ENCODE peak calls at places on chromosomes 6 and 20, in five cellular contexts. Q is tibial artery, E is skeletal muscle cell, J is IMR-90, R is D341Med. Y is an unnamed sample.

GRCh38 chr6:145548941-145549652 is 186.2 kb downstream of the EPM2A start:
- DNase-seq in Q (no peak), J (peak; percentile 13), E (no peak), R (no peak), Y (no peak)

GRCh38 chr6:16921399-16922110 is 160.3 kb upstream of the ATXN1 start:
- DNase-seq in J (peak; percentile 97), E (no peak), R (no peak), Q (no peak), Y (no peak)

GRCh38 chr6:138404666-138405337 is 779 bp downstream of the HEBP2 start:
- DNase-seq in J (no peak), Q (no peak), R (peak; percentile 45), E (no peak), Y (no peak)

GRCh38 chr6:3825851-3826581 is 23.2 kb upstream of the FAM50B start:
- DNase-seq in J (peak; percentile 97), Q (peak; percentile 92), E (peak; percentile 98), R (no peak), Y (peak; percentile 92)

GRCh38 chr6:2103644-2104523 is 141.5 kb downstream of the GMDS start:
- DNase-seq in Q (peak; percentile 39), E (no peak), J (peak; percentile 69), R (peak; percentile 52), Y (no peak)

GRCh38 chr6:71287038-71287437 is 1.6 kb upstream of the OGFRL1 start:
- DNase-seq in E (no peak), J (peak; percentile 11), R (no peak), Q (peak; percentile 55), Y (no peak)

GRCh38 chr6:143128346-143129015 is 67.8 kb downstream of the AIG1 start:
- DNase-seq in E (no peak), R (no peak), J (no peak), Q (no peak), Y (no peak)

GRCh38 chr20:7654231-7654630 is 286.0 kb downstream of the HAO1 start:
- DNase-seq in Q (no peak), E (no peak), J (no peak), R (no peak), Y (no peak)

GRCh38 chr6:69719602-69720193 is 77.1 kb downstream of the LMBRD1 start:
- DNase-seq in J (peak; percentile 37), Q (no peak), R (peak; percentile 51), E (no peak), Y (no peak)

GRCh38 chr6:134056046-134056445 is 3.6 kb upstream of the SLC2A12 start:
- DNase-seq in E (no peak), R (no peak), J (no peak), Q (no peak), Y (no peak)

GRCh38 chr6:12595161-12595792 is 121.3 kb upstream of the PHACTR1 start:
- DNase-seq in R (no peak), J (peak; percentile 52), Q (peak; percentile 28), E (no peak), Y (no peak)

GRCh38 chr6:45047573-45047972 is 280.6 kb upstream of the RUNX2 start:
- DNase-seq in E (no peak), J (no peak), R (no peak), Q (no peak), Y (no peak)

GRCh38 chr6:11429577-11429976 is 108.0 kb upstream of the TMEM170B start:
- DNase-seq in E (no peak), Q (no peak), J (no peak), R (no peak), Y (no peak)

GRCh38 chr20:63013207-63013606 is 6.4 kb upstream of the BHLHE23 start:
- DNase-seq in J (no peak), E (no peak), Q (no peak), R (no peak), Y (no peak)

GRCh38 chr20:45944151-45944964 is 9.9 kb downstream of the PCIF1 start:
- DNase-seq in Q (no peak), E (no peak), R (no peak), J (no peak), Y (no peak)

GRCh38 chr20:13430346-13431002 is 208.3 kb downstream of the TASP1 start:
- DNase-seq in E (no peak), J (peak; percentile 29), R (no peak), Q (no peak), Y (no peak)

GRCh38 chr6:157151989-157152388 is 171.3 kb downstream of the TMEM242 start:
- DNase-seq in E (peak; percentile 84), J (peak; percentile 93), R (no peak), Q (no peak), Y (peak; percentile 82)

GRCh38 chr6:163926642-163927041 is 512.1 kb downstream of the QKI start:
- DNase-seq in Q (peak; percentile 53), E (no peak), J (no peak), R (no peak), Y (no peak)

GRCh38 chr6:105642708-105643107 is 239.8 kb upstream of the PREP start:
- DNase-seq in Q (no peak), E (no peak), J (peak; percentile 33), R (no peak), Y (peak; percentile 22)

GRCh38 chr6:34459899-34460593 is 5.8 kb upstream of the PACSIN1 start:
- DNase-seq in R (peak; percentile 72), J (peak; percentile 48), E (no peak), Q (no peak), Y (no peak)

GRCh38 chr20:17273711-17274110 is 46.9 kb downstream of the PCSK2 start:
- DNase-seq in J (no peak), Q (no peak), R (no peak), E (no peak), Y (no peak)

GRCh38 chr6:16148498-16148897 is 19.6 kb downstream of the MYLIP start:
- DNase-seq in E (no peak), J (no peak), Q (no peak), R (no peak), Y (no peak)

GRCh38 chr6:170222498-170223471 is 68.1 kb downstream of the DLL1 start:
- DNase-seq in R (no peak), J (no peak), E (no peak), Q (peak; percentile 2), Y (no peak)

GRCh38 chr6:11098009-11098408 is 4.4 kb downstream of the SMIM13 start:
- DNase-seq in R (no peak), J (no peak), Q (no peak), E (no peak), Y (no peak)

GRCh38 chr6:13194852-13195251 is 133.5 kb downstream of the TBC1D7 start:
- DNase-seq in E (peak; percentile 33), J (peak; percentile 65), Q (peak; percentile 31), R (peak; percentile 64), Y (peak; percentile 15)

GRCh38 chr6:31143148-31143547 is 4.3 kb upstream of the PSORS1C2 start:
- DNase-seq in E (peak; percentile 79), Q (no peak), J (peak; percentile 78), R (no peak), Y (no peak)

GRCh38 chr6:44495036-44495901 is 107.8 kb downstream of the CDC5L start:
- DNase-seq in Q (no peak), E (no peak), R (no peak), J (no peak), Y (no peak)

GRCh38 chr6:130513770-130514169 is 148.0 kb downstream of the TMEM200A start:
- DNase-seq in J (peak; percentile 65), Q (no peak), R (no peak), E (peak; percentile 44), Y (no peak)

GRCh38 chr6:134111062-134111677 is 58.7 kb upstream of the SLC2A12 start:
- DNase-seq in J (peak; percentile 68), R (peak; percentile 62), E (no peak), Q (no peak), Y (peak; percentile 14)

GRCh38 chr20:16864958-16865357 is 116.8 kb downstream of the OTOR start:
- DNase-seq in E (no peak), R (no peak), J (no peak), Q (no peak), Y (no peak)

GRCh38 chr6:958531-958930 is 265.6 kb upstream of the EXOC2 start:
- DNase-seq in J (peak; percentile 89), Q (no peak), R (peak; percentile 82), E (peak; percentile 38), Y (peak; percentile 98)

GRCh38 chr20:21090112-21090737 is 15.9 kb downstream of the LINC00237 start:
- DNase-seq in E (no peak), Q (no peak), J (no peak), R (no peak), Y (no peak)

GRCh38 chr20:20744170-20744725 is 31.8 kb upstream of the RALGAPA2 start:
- DNase-seq in Q (no peak), J (no peak), R (no peak), E (no peak), Y (no peak)

GRCh38 chr6:35497571-35498406 is 910 bp upstream of the TEAD3 start:
- DNase-seq in E (peak; percentile 33), J (peak; percentile 75), Q (peak; percentile 52), R (peak; percentile 80), Y (peak; percentile 58)

GRCh38 chr6:28480253-28480932 is 35.2 kb downstream of the GPX6 start:
- DNase-seq in J (no peak), E (no peak), R (no peak), Q (no peak), Y (no peak)

GRCh38 chr6:79079425-79080130 is 1.5 kb upstream of the PHIP start:
- DNase-seq in E (no peak), Q (no peak), R (no peak), J (peak; percentile 8), Y (no peak)

Y was measured in HS-5.